ENCODE peak calls at places on chromosomes 1 and 21, in ten cellular contexts. A is effector memory CD8-positive, alpha-beta T cell; F is cerebellum; K is dermis blood vessel endothelial cell; L is NCI-H1092; Z is HFFc6; R is tibial nerve; X is H9; N is HTR-8/SVneo; T is AG10803. I is an unnamed sample.

GRCh38 chr1:191695865-191696264 is 462.4 kb upstream of the RGS18 start:
- DNase-seq in A (no peak), F (no peak), K (no peak), L (no peak), Z (no peak), R (no peak), X (no peak), N (no peak), T (no peak), I (no peak)

GRCh38 chr1:22562584-22563551 is at the start of gene EPHA8:
- DNase-seq in A (no peak), F (no peak), K (no peak), L (peak), Z (no peak), R (no peak), X (no peak), N (no peak), T (no peak), I (no peak)

GRCh38 chr1:155801149-155801548 is 55.9 kb downstream of the GON4L start:
- DNase-seq in A (no peak), F (no peak), K (peak), L (no peak), Z (peak), R (no peak), X (no peak), N (peak), T (no peak), I (no peak)

GRCh38 chr1:1199141-1199960 is 7.0 kb downstream of the TNFRSF18 start:
- DNase-seq in A (no peak), F (no peak), K (no peak), L (no peak), Z (no peak), R (no peak), X (peak), N (no peak), T (no peak), I (no peak)

GRCh38 chr21:44714905-44715304 is 3.5 kb upstream of the TSPEAR start:
- DNase-seq in A (no peak), F (no peak), K (no peak), L (no peak), Z (no peak), R (no peak), X (no peak), N (no peak), T (no peak), I (no peak)

GRCh38 chr1:227557962-227558806 is 5.2 kb upstream of the ZNF678 start:
- DNase-seq in A (no peak), F (no peak), K (no peak), L (no peak), Z (no peak), R (no peak), X (no peak), N (no peak), T (no peak), I (no peak)

GRCh38 chr1:199311478-199312242 is 672.8 kb downstream of the PTPRC start:
- DNase-seq in A (no peak), F (no peak), K (no peak), L (no peak), Z (no peak), R (no peak), X (no peak), N (no peak), T (no peak), I (no peak)

GRCh38 chr1:9655836-9656235 is 4.3 kb downstream of the PIK3CD start:
- DNase-seq in A (no peak), F (no peak), K (no peak), L (no peak), Z (no peak), R (no peak), X (no peak), N (no peak), T (no peak), I (no peak)

GRCh38 chr1:36540056-36540455 is 57.3 kb upstream of the CSF3R start:
- DNase-seq in A (no peak), F (no peak), K (no peak), L (no peak), Z (no peak), R (no peak), X (peak), N (no peak), T (no peak), I (no peak)

GRCh38 chr1:208160259-208160819 is 83.8 kb downstream of the PLXNA2 start:
- DNase-seq in A (no peak), F (peak), K (no peak), L (no peak), Z (no peak), R (no peak), X (no peak), N (no peak), T (no peak), I (no peak)

GRCh38 chr1:22208265-22208972 is 65.5 kb upstream of the WNT4 start:
- DNase-seq in A (no peak), F (no peak), K (no peak), L (no peak), Z (no peak), R (no peak), X (peak), N (no peak), T (no peak), I (no peak)

GRCh38 chr1:52631759-52632331 is 1.1 kb upstream of the SHISAL2A start:
- DNase-seq in A (no peak), F (no peak), K (no peak), L (no peak), Z (no peak), R (no peak), X (no peak), N (no peak), T (no peak), I (no peak)

GRCh38 chr1:90386899-90387334 is 330.2 kb downstream of the BARHL2 start:
- DNase-seq in A (no peak), F (no peak), K (no peak), L (no peak), Z (no peak), R (no peak), X (no peak), N (no peak), T (no peak), I (no peak)

GRCh38 chr1:9250586-9251381 is 16.2 kb downstream of the H6PD start:
- DNase-seq in A (no peak), F (no peak), K (no peak), L (no peak), Z (no peak), R (no peak), X (no peak), N (no peak), T (no peak), I (no peak)

GRCh38 chr1:227890451-227891222 is 57.1 kb downstream of the WNT9A start:
- DNase-seq in A (no peak), F (no peak), K (no peak), L (no peak), Z (no peak), R (no peak), X (no peak), N (no peak), T (no peak), I (no peak)

GRCh38 chr1:63731117-63732043 is 42.4 kb upstream of the ROR1 start:
- DNase-seq in A (no peak), F (no peak), K (peak), L (no peak), Z (peak), R (peak), X (no peak), N (peak), T (peak), I (no peak)

GRCh38 chr1:68916227-68916853 is 419.5 kb upstream of the DEPDC1 start:
- DNase-seq in A (no peak), F (no peak), K (no peak), L (no peak), Z (no peak), R (peak), X (no peak), N (no peak), T (peak), I (peak)

GRCh38 chr1:75502776-75503175 is 108.1 kb downstream of the SLC44A5 start:
- DNase-seq in A (no peak), F (no peak), K (peak), L (no peak), Z (no peak), R (no peak), X (no peak), N (no peak), T (no peak), I (no peak)

GRCh38 chr21:42306366-42307035 is 8.7 kb downstream of the TFF3 start:
- DNase-seq in A (no peak), F (no peak), K (no peak), L (peak), Z (no peak), R (no peak), X (no peak), N (no peak), T (no peak), I (no peak)

GRCh38 chr1:205454903-205455335 is 926 bp downstream of the BLACAT1 start:
- DNase-seq in A (no peak), F (no peak), K (no peak), L (no peak), Z (no peak), R (no peak), X (peak), N (no peak), T (no peak), I (no peak)